ENCODE peak calls at places on chromosomes 2 and 18, in four cellular contexts. L, O, G and B are unnamed samples.

GRCh38 chr2:132984731-132985130 is 314.7 kb upstream of the LYPD1 start:
- DNase-seq in L (no peak), O (no peak), G (no peak), B (no peak)

GRCh38 chr2:95289251-95289650 is 7.9 kb upstream of the KCNIP3 start:
- DNase-seq in L (peak), O (no peak), G (no peak), B (no peak)

GRCh38 chr2:120855855-120856405 is 120.3 kb downstream of the GLI2 start:
- DNase-seq in L (no peak), O (no peak), G (no peak), B (no peak)

GRCh38 chr2:73762571-73762970 is 17.3 kb downstream of the DUSP11 start:
- DNase-seq in L (no peak), O (no peak), G (no peak), B (no peak)

GRCh38 chr2:147345246-147345645 is 499.6 kb upstream of the ACVR2A start:
- DNase-seq in L (no peak), O (peak), G (no peak), B (no peak)

GRCh38 chr2:176096243-176096985 is 3.2 kb upstream of the HOXD12 start:
- DNase-seq in L (no peak), O (peak), G (no peak), B (no peak)

GRCh38 chr2:64873472-64873924 is 115.7 kb upstream of the SLC1A4 start:
- DNase-seq in L (peak), O (peak), G (peak), B (peak)

GRCh38 chr2:225270861-225271260 is 128.6 kb upstream of the NYAP2 start:
- DNase-seq in L (peak), O (peak), G (peak), B (peak)

GRCh38 chr2:223203971-223204370 is 152.0 kb downstream of the KCNE4 start:
- DNase-seq in L (no peak), O (peak), G (no peak), B (no peak)

GRCh38 chr2:10159086-10159485 is 36.5 kb downstream of the RRM2 start:
- DNase-seq in L (no peak), O (no peak), G (no peak), B (no peak)

GRCh38 chr2:9703085-9703641 is 72.4 kb upstream of the YWHAQ start:
- DNase-seq in L (no peak), O (peak), G (peak), B (peak)

GRCh38 chr18:59918320-59918755 is 18.5 kb downstream of the PMAIP1 start:
- DNase-seq in L (no peak), O (peak), G (peak), B (peak)

GRCh38 chr18:36673452-36673851 is 155.3 kb downstream of the TPGS2 start:
- DNase-seq in L (peak), O (no peak), G (no peak), B (no peak)

GRCh38 chr18:36676629-36677028 is 152.2 kb downstream of the TPGS2 start:
- DNase-seq in L (no peak), O (no peak), G (no peak), B (no peak)

GRCh38 chr18:36668349-36668748 is 160.5 kb downstream of the TPGS2 start:
- DNase-seq in L (no peak), O (no peak), G (no peak), B (no peak)

GRCh38 chr18:36675076-36675475 is 153.7 kb downstream of the TPGS2 start:
- DNase-seq in L (no peak), O (no peak), G (no peak), B (no peak)

GRCh38 chr18:36672437-36673344 is 156.1 kb downstream of the TPGS2 start:
- DNase-seq in L (no peak), O (peak), G (no peak), B (peak)
- H3K4me3 ChIP-seq in L (no peak), O (peak), G (no peak), B (peak)

GRCh38 chr2:27728081-27728858 is 43.2 kb upstream of the MRPL33 start:
- DNase-seq in L (no peak), O (no peak), G (no peak), B (no peak)
- H2AFZ ChIP-seq in L (no peak), O (no peak), G (no peak), B (no peak)

GRCh38 chr2:231924889-231925275 is 1.3 kb downstream of the NPPC start:
- DNase-seq in L (no peak), O (no peak), G (no peak), B (no peak)
- TF ChIP-seq EZH2 in L (no peak), O (no peak), G (no peak), B (no peak)

GRCh38 chr2:230951396-230951795 is 26.4 kb upstream of the GPR55 start:
- DNase-seq in L (no peak), O (no peak), G (no peak), B (no peak)
- H3K4me3 ChIP-seq in L (no peak), O (no peak), G (no peak), B (no peak)

GRCh38 chr2:236696866-236697265 is 127.2 kb downstream of the ACKR3 start:
- DNase-seq in L (no peak), O (no peak), G (no peak), B (no peak)
- H2AFZ ChIP-seq in L (no peak), O (no peak), G (no peak), B (no peak)

GRCh38 chr18:56221195-56222065 is 417.0 kb downstream of the TXNL1 start:
- DNase-seq in L (no peak), O (peak), G (no peak), B (no peak)

DNA sequence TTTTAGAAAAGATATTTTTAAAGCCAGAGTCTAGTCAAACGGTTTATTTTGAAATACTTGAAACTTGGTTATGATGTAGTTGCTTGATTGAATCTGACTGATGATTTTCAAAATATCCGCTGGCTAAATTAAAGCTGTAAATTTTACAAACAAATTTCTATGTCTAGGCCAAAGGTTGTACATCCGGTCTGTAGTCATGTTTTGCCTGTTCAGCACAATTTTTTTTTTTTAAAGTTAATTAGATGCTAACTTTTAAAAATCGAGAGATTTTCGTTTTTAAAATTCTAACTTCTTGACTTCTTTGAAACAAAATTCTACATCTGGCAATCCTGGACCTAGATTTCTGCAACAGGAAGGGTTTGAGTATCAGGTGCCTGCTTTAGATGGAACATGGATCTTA is 412.4 kb downstream of the TXNL1 start:
- DNase-seq in L (no peak), O (no peak), G (no peak), B (no peak)
- TF ChIP-seq EZH2 in L (no peak), O (no peak), G (no peak), B (no peak)